ENCODE peak calls at places on chromosomes 13 and 19, in five cellular contexts. W is amniotic epithelial cell; X is CD4-positive, CD25-positive, alpha-beta regulatory T cell; V is stimulated activated CD8-positive, alpha-beta memory T cell treated with anti-CD3 and anti-CD28 coated beads, Interleukin-7, amount 100 ng/mL, for 1 hour; A is pons. S is an unnamed sample.

GRCh38 chr19:33377586-33378475 is 4.3 kb downstream of the CEBPG start:
- DNase-seq in X (no peak), V (no peak), W (no peak), A (no peak), S (no peak)

GRCh38 chr13:46134961-46135522 is 30.2 kb upstream of the CPB2 start:
- DNase-seq in V (no peak), W (peak), X (no peak), A (no peak), S (no peak)

GRCh38 chr19:4987692-4988370 is 18.9 kb downstream of the KDM4B start:
- DNase-seq in X (no peak), V (no peak), W (peak), A (no peak), S (no peak)

GRCh38 chr13:114143806-114144605 is 11.6 kb upstream of the RASA3 start:
- DNase-seq in V (no peak), X (peak), A (no peak), W (no peak), S (peak)

GRCh38 chr19:6476155-6476895 is 5.3 kb downstream of the DENND1C start:
- DNase-seq in W (peak), X (peak), V (no peak), A (peak), S (peak)

GRCh38 chr13:25111557-25111956 is 15.6 kb downstream of the PABPC3 start:
- DNase-seq in W (peak), A (no peak), X (no peak), V (no peak), S (no peak)

GRCh38 chr13:72097568-72097967 is 230.6 kb upstream of the DACH1 start:
- DNase-seq in X (no peak), W (no peak), V (no peak), A (no peak), S (no peak)

GRCh38 chr13:82772802-82773201 is 1109.5 kb downstream of the SLITRK1 start:
- DNase-seq in W (no peak), A (no peak), V (no peak), X (no peak), S (no peak)

GRCh38 chr19:35704218-35704617 is at the start of gene ZBTB32:
- DNase-seq in V (no peak), X (peak), W (peak), A (no peak), S (no peak)

GRCh38 chr13:52356327-52356726 is 49.6 kb downstream of the THSD1 start:
- DNase-seq in W (peak), V (no peak), A (no peak), X (no peak), S (no peak)

GRCh38 chr19:8536282-8536681 is 22.3 kb upstream of the ZNF414 start:
- DNase-seq in V (no peak), X (no peak), W (no peak), A (no peak), S (no peak)

GRCh38 chr19:39307233-39307821 is 11.1 kb downstream of the IFNL1 start:
- DNase-seq in X (no peak), W (peak), V (no peak), A (no peak), S (no peak)

GRCh38 chr19:2118438-2118837 is 21.7 kb downstream of the IZUMO4 start:
- DNase-seq in A (no peak), X (no peak), V (no peak), W (no peak), S (no peak)

GRCh38 chr19:5850743-5851293 is 431 bp downstream of the FUT3 start:
- DNase-seq in X (no peak), W (peak), V (no peak), A (no peak), S (no peak)

GRCh38 chr19:54138777-54139256 is 1.3 kb downstream of the CNOT3 start:
- DNase-seq in V (no peak), A (no peak), X (no peak), W (no peak), S (no peak)

GRCh38 chr13:31278874-31279273 is 79.1 kb downstream of the B3GLCT start:
- DNase-seq in W (no peak), A (peak), V (no peak), X (no peak), S (no peak)

GRCh38 chr19:15551183-15552004 is 43.1 kb downstream of the CYP4F22 start:
- DNase-seq in X (peak), V (peak), W (no peak), A (no peak), S (peak)

GRCh38 chr19:40578442-40578908 is 1.8 kb downstream of the SHKBP1 start:
- DNase-seq in A (peak), V (no peak), W (peak), X (no peak), S (no peak)

GRCh38 chr13:110293649-110294048 is 13.3 kb downstream of the COL4A1 start:
- DNase-seq in A (no peak), W (no peak), V (no peak), X (no peak), S (no peak)

GRCh38 chr13:77815330-77815729 is 103.3 kb downstream of the EDNRB start:
- DNase-seq in W (no peak), V (no peak), A (no peak), X (no peak), S (no peak)

GRCh38 chr13:25738797-25739196 is 313.0 kb downstream of the SHISA2 start:
- DNase-seq in W (peak), X (no peak), A (no peak), V (no peak), S (no peak)

GRCh38 chr13:41658057-41658642 is 200.8 kb downstream of the RGCC start:
- DNase-seq in A (no peak), W (peak), V (no peak), X (no peak), S (no peak)

GRCh38 chr13:41597348-41598041 is 140.1 kb downstream of the RGCC start:
- DNase-seq in W (peak), X (no peak), V (no peak), A (no peak), S (no peak)

GRCh38 chr13:50158385-50159165 is 143.3 kb downstream of the KCNRG start:
- DNase-seq in V (no peak), X (no peak), W (no peak), A (no peak), S (no peak)

GRCh38 chr19:56314018-56314583 is 538 bp downstream of the ZSCAN5A start:
- DNase-seq in V (no peak), W (no peak), X (no peak), A (no peak), S (no peak)

GRCh38 chr13:99823961-99824360 is 147.6 kb downstream of the ZIC5 start:
- DNase-seq in W (no peak), A (no peak), X (no peak), V (no peak), S (no peak)

GRCh38 chr19:9306443-9306842 is 3.2 kb downstream of the ZNF699 start:
- DNase-seq in W (peak), X (no peak), A (no peak), V (no peak), S (no peak)

GRCh38 chr13:73820688-73821087 is 313.5 kb downstream of the KLF12 start:
- DNase-seq in X (no peak), A (no peak), W (no peak), V (no peak), S (no peak)

GRCh38 chr13:25171517-25172302 is at the start of gene AMER2:
- DNase-seq in W (peak), A (peak), X (no peak), V (no peak), S (no peak)

GRCh38 chr13:49586717-49587116 is 1.4 kb upstream of the RCBTB1 start:
- DNase-seq in A (no peak), W (peak), X (no peak), V (no peak), S (no peak)

GRCh38 chr13:26458196-26458734 is 99.2 kb upstream of the WASF3 start:
- DNase-seq in X (no peak), W (no peak), V (no peak), A (no peak), S (no peak)

GRCh38 chr19:3132971-3133792 is 2.7 kb upstream of the GNA15 start:
- DNase-seq in V (peak), X (peak), W (peak), A (peak), S (peak)

GRCh38 chr19:3234800-3235199 is 10.3 kb downstream of the CELF5 start:
- DNase-seq in X (no peak), W (no peak), V (no peak), A (no peak), S (no peak)

GRCh38 chr13:102758842-102759241 is 14.7 kb downstream of the TEX30 start:
- DNase-seq in W (no peak), A (no peak), X (no peak), V (no peak), S (no peak)

GRCh38 chr13:31204592-31204991 is 4.8 kb downstream of the B3GLCT start:
- DNase-seq in A (no peak), V (no peak), W (peak), X (peak), S (no peak)

GRCh38 chr19:47762615-47763308 is 15.7 kb upstream of the SELENOW start:
- DNase-seq in V (no peak), X (no peak), W (no peak), A (no peak), S (no peak)